ENCODE peak calls at places on chromosomes 1 and 21, in ten cellular contexts. E is iris pigment epithelial cell; W is OCI-M1; L is DMS 273 treated with DMSO at 0.1 percent for 48 hours; U is K562; O is kidney tubule cell; P is activated naive CD8-positive, alpha-beta T cell treated with anti-CD3 and anti-CD28 coated beads, Interleukin-2, amount 10 ng/mL, durations not matched to agents 7 days and 5 days; R is NCI-H1436; F is cardiac fibroblast; X is amniotic stem cell. N is an unnamed sample.

GRCh38 chr1:89104687-89105086 is 21.2 kb downstream of the GBP2 start:
- DNase-seq in P (no peak), E (no peak), F (no peak), W (no peak), R (no peak), O (no peak), U (peak), X (no peak), L (no peak), N (no peak)

GRCh38 chr1:153791856-153792253 is 16.6 kb downstream of the SLC27A3 start:
- DNase-seq in O (no peak), R (no peak), F (peak), X (no peak), P (peak), W (peak), U (no peak), E (peak), L (no peak), N (no peak)

GRCh38 chr1:88973520-88974137 is 18.8 kb downstream of the KYAT3 start:
- DNase-seq in U (peak), W (peak), L (no peak), X (no peak), P (no peak), O (peak), F (peak), E (peak), R (peak), N (no peak)

GRCh38 chr1:167984886-167985489 is 48.1 kb upstream of the MPC2 start:
- DNase-seq in E (peak), W (peak), X (no peak), U (peak), L (no peak), O (no peak), F (no peak), P (no peak), R (no peak), N (no peak)

GRCh38 chr1:154459044-154459443 is 43.0 kb upstream of the TDRD10 start:
- DNase-seq in R (no peak), O (no peak), X (no peak), L (no peak), E (no peak), U (no peak), W (no peak), P (no peak), F (no peak), N (no peak)

GRCh38 chr1:98794196-98794886 is 132.8 kb downstream of the SNX7 start:
- DNase-seq in L (peak), X (peak), E (peak), F (peak), O (peak), R (peak), P (no peak), U (peak), W (peak), N (no peak)

GRCh38 chr1:179087665-179088064 is 5.8 kb downstream of the TOR3A start:
- DNase-seq in R (no peak), L (no peak), E (peak), O (no peak), W (no peak), X (no peak), P (no peak), U (peak), F (peak), N (no peak)

GRCh38 chr21:42593007-42593814 is 60.2 kb upstream of the PDE9A start:
- DNase-seq in L (peak), O (peak), U (peak), R (peak), P (peak), E (peak), X (peak), F (peak), W (peak), N (no peak)

GRCh38 chr1:183567584-183567983 is 22.7 kb downstream of the NCF2 start:
- DNase-seq in E (peak), X (no peak), L (no peak), R (no peak), O (peak), F (peak), W (peak), P (no peak), U (peak), N (no peak)

GRCh38 chr1:33255347-33256311 is 663 bp upstream of the ZNF362 start:
- DNase-seq in E (peak), U (no peak), R (peak), O (peak), P (peak), F (peak), X (no peak), W (peak), L (no peak), N (no peak)

GRCh38 chr1:215001419-215002021 is 81.0 kb upstream of the KCNK2 start:
- DNase-seq in W (no peak), P (no peak), O (no peak), U (no peak), E (no peak), L (no peak), X (no peak), R (no peak), F (no peak), N (no peak)

GRCh38 chr1:203282720-203283542 is 22.4 kb upstream of the BTG2 start:
- DNase-seq in P (no peak), X (no peak), W (no peak), O (peak), L (peak), U (no peak), E (no peak), F (no peak), R (peak), N (no peak)

GRCh38 chr21:36744560-36745231 is 45.8 kb downstream of the SIM2 start:
- DNase-seq in R (no peak), F (no peak), E (no peak), X (no peak), W (no peak), U (no peak), P (no peak), O (peak), L (no peak), N (no peak)

GRCh38 chr1:164363980-164364379 is 195.0 kb upstream of the PBX1 start:
- DNase-seq in W (no peak), X (no peak), F (no peak), R (no peak), O (no peak), L (no peak), P (no peak), U (no peak), E (no peak), N (no peak)

GRCh38 chr1:192936313-192937018 is 122.7 kb downstream of the UCHL5 start:
- DNase-seq in L (no peak), P (no peak), E (peak), F (peak), O (no peak), X (no peak), W (peak), R (no peak), U (no peak), N (no peak)

GRCh38 chr1:181769846-181770245 is 286.5 kb downstream of the CACNA1E start:
- DNase-seq in F (no peak), L (no peak), O (no peak), P (no peak), X (no peak), U (no peak), E (no peak), W (no peak), R (no peak), N (no peak)

GRCh38 chr1:235399661-235400060 is 32.4 kb downstream of the TBCE start:
- DNase-seq in W (no peak), F (no peak), X (no peak), P (no peak), E (no peak), L (no peak), O (no peak), R (no peak), U (no peak), N (no peak)

GRCh38 chr1:201404016-201404598 is 5.0 kb upstream of the LAD1 start:
- DNase-seq in E (no peak), U (no peak), O (peak), F (no peak), L (no peak), P (no peak), R (no peak), X (no peak), W (peak), N (no peak)

GRCh38 chr1:64886877-64887276 is 79.5 kb downstream of the JAK1 start:
- DNase-seq in R (no peak), L (no peak), O (no peak), P (no peak), E (no peak), U (no peak), X (no peak), W (no peak), F (no peak), N (no peak)

GRCh38 chr1:154583691-154584212 is 16.2 kb downstream of the CHRNB2 start:
- DNase-seq in R (no peak), L (no peak), E (no peak), W (no peak), X (no peak), U (no peak), P (no peak), F (peak), O (peak), N (no peak)

GRCh38 chr1:151905070-151905442 is 4.3 kb downstream of the THEM4 start:
- DNase-seq in F (peak), U (peak), O (peak), L (no peak), E (peak), P (peak), R (no peak), X (no peak), W (no peak), N (no peak)

GRCh38 chr21:18951291-18952038 is 547.9 kb upstream of the TMPRSS15 start:
- DNase-seq in W (peak), O (peak), L (no peak), F (no peak), E (no peak), P (no peak), X (no peak), U (peak), R (peak), N (no peak)